ENCODE peak calls at places on chromosomes 13 and 19, in five cellular contexts. T, M, C, E and G are unnamed samples.

GRCh38 chr19:33724021-33724722 is 72.5 kb upstream of the KCTD15 start:
- DNase-seq in E (no peak), M (no peak), T (no peak), C (no peak), G (no peak)

GRCh38 chr19:1618157-1619093 is 13.2 kb upstream of the UQCR11 start:
- DNase-seq in C (no peak), M (peak; percentile 34), E (no peak), T (peak; percentile 54), G (no peak)

GRCh38 chr13:99352351-99353271 is 45.4 kb upstream of the GPR183 start:
- DNase-seq in T (no peak), M (no peak), C (no peak), E (no peak), G (no peak)

GRCh38 chr19:32691952-32692726 is 518 bp downstream of the NUDT19 start:
- DNase-seq in T (peak; percentile 84), C (peak; percentile 42), E (peak; percentile 52), M (peak; percentile 76), G (no peak)

GRCh38 chr19:5407356-5407755 is 47.9 kb upstream of the ZNRF4 start:
- DNase-seq in C (no peak), T (no peak), M (peak; percentile 38), E (no peak), G (no peak)

GRCh38 chr13:103431880-103432279 is 365.7 kb upstream of the SLC10A2 start:
- DNase-seq in T (no peak), C (no peak), E (no peak), M (no peak), G (no peak)

GRCh38 chr13:37753776-37754175 is 115.8 kb downstream of the TRPC4 start:
- DNase-seq in C (no peak), E (no peak), M (no peak), T (no peak), G (no peak)

GRCh38 chr19:49512970-49513745 is 697 bp downstream of the FCGRT start:
- DNase-seq in M (peak; percentile 41), E (no peak), C (no peak), T (peak; percentile 65), G (no peak)

GRCh38 chr13:38045278-38046048 is 175.9 kb upstream of the TRPC4 start:
- DNase-seq in C (no peak), T (no peak), M (peak; percentile 68), E (no peak), G (no peak)

GRCh38 chr19:21823224-21823623 is 12.8 kb downstream of the ZNF43 start:
- DNase-seq in T (no peak), E (no peak), C (no peak), M (no peak), G (no peak)

GRCh38 chr13:95281258-95281602 is 20.0 kb downstream of the ABCC4 start:
- DNase-seq in M (peak; percentile 21), C (no peak), E (no peak), T (no peak), G (no peak)

GRCh38 chr13:112244495-112245177 is 131.5 kb upstream of the SPACA7 start:
- DNase-seq in E (no peak), M (no peak), T (no peak), C (no peak), G (no peak)

GRCh38 chr19:7534531-7534980 is 961 bp upstream of the PNPLA6 start:
- DNase-seq in T (peak; percentile 86), E (peak; percentile 76), M (peak; percentile 93), C (peak; percentile 37), G (no peak)

GRCh38 chr13:36530861-36531590 is 98.7 kb downstream of the CCNA1 start:
- DNase-seq in T (no peak), E (no peak), C (no peak), M (no peak), G (no peak)

GRCh38 chr13:110628477-110628793 is 13.1 kb downstream of the NAXD start:
- DNase-seq in E (no peak), T (no peak), C (no peak), M (no peak), G (no peak)